ENCODE peak calls at places on chromosomes 7 and 10, in eight cellular contexts. One of them, this sample, is unnamed.

GRCh38 chr10:95295031-95295755 is 4.4 kb upstream of the PDLIM1 start:
- DNase-seq in GM13977: peak
- DNase-seq in spleen: peak
- DNase-seq in OCI-LY7: peak
- DNase-seq in WERI-Rb-1: peak
- DNase-seq in fibroblast of lung: peak
- DNase-seq in HFF-Myc: no peak
- DNase-seq in H9: peak
- DNase-seq in this sample: no peak

GRCh38 chr10:23362879-23363787 is 18.5 kb upstream of the C10orf67 start:
- DNase-seq in WERI-Rb-1: no peak
- DNase-seq in OCI-LY7: peak
- DNase-seq in spleen: no peak
- DNase-seq in GM13977: peak
- DNase-seq in H9: no peak
- DNase-seq in HFF-Myc: no peak
- DNase-seq in fibroblast of lung: no peak
- DNase-seq in this sample: no peak

GRCh38 chr7:8441106-8441590 is 7.7 kb downstream of the NXPH1 start:
- DNase-seq in HFF-Myc: no peak
- DNase-seq in OCI-LY7: no peak
- DNase-seq in GM13977: no peak
- DNase-seq in fibroblast of lung: no peak
- DNase-seq in WERI-Rb-1: no peak
- DNase-seq in H9: peak
- DNase-seq in spleen: no peak
- DNase-seq in this sample: no peak

GRCh38 chr10:129825772-129826171 is 138.3 kb downstream of the EBF3 start:
- DNase-seq in WERI-Rb-1: no peak
- DNase-seq in H9: no peak
- DNase-seq in GM13977: no peak
- DNase-seq in spleen: no peak
- DNase-seq in HFF-Myc: no peak
- DNase-seq in OCI-LY7: no peak
- DNase-seq in fibroblast of lung: no peak
- DNase-seq in this sample: no peak

GRCh38 chr7:50119815-50120637 is 27.0 kb upstream of the ZPBP start:
- DNase-seq in HFF-Myc: no peak
- DNase-seq in WERI-Rb-1: peak
- DNase-seq in GM13977: peak
- DNase-seq in spleen: no peak
- DNase-seq in OCI-LY7: peak
- DNase-seq in H9: peak
- DNase-seq in fibroblast of lung: no peak
- DNase-seq in this sample: no peak

GRCh38 chr10:24873281-24873683 is 79.1 kb downstream of the PRTFDC1 start:
- DNase-seq in OCI-LY7: no peak
- DNase-seq in spleen: no peak
- DNase-seq in H9: no peak
- DNase-seq in fibroblast of lung: peak
- DNase-seq in WERI-Rb-1: peak
- DNase-seq in GM13977: no peak
- DNase-seq in HFF-Myc: peak
- DNase-seq in this sample: peak

GRCh38 chr10:33189373-33189772 is 145.1 kb downstream of the NRP1 start:
- DNase-seq in WERI-Rb-1: no peak
- DNase-seq in H9: no peak
- DNase-seq in HFF-Myc: no peak
- DNase-seq in fibroblast of lung: no peak
- DNase-seq in GM13977: no peak
- DNase-seq in spleen: no peak
- DNase-seq in OCI-LY7: no peak
- DNase-seq in this sample: no peak

GRCh38 chr10:12500406-12501303 is 151.3 kb downstream of the CAMK1D start:
- DNase-seq in OCI-LY7: no peak
- DNase-seq in fibroblast of lung: no peak
- DNase-seq in H9: no peak
- DNase-seq in GM13977: no peak
- DNase-seq in HFF-Myc: peak
- DNase-seq in spleen: peak
- DNase-seq in WERI-Rb-1: peak
- DNase-seq in this sample: peak

GRCh38 chr7:151311294-151311864 is 30.2 kb upstream of the NUB1 start:
- DNase-seq in OCI-LY7: peak
- DNase-seq in HFF-Myc: no peak
- DNase-seq in spleen: no peak
- DNase-seq in WERI-Rb-1: peak
- DNase-seq in H9: peak
- DNase-seq in GM13977: no peak
- DNase-seq in fibroblast of lung: no peak
- DNase-seq in this sample: no peak

GRCh38 chr7:116101709-116102108 is 71.1 kb upstream of the TFEC start:
- DNase-seq in fibroblast of lung: peak
- DNase-seq in H9: no peak
- DNase-seq in spleen: no peak
- DNase-seq in GM13977: no peak
- DNase-seq in OCI-LY7: no peak
- DNase-seq in WERI-Rb-1: no peak
- DNase-seq in HFF-Myc: no peak
- DNase-seq in this sample: no peak

GRCh38 chr7:33472348-33473025 is 343.1 kb downstream of the BBS9 start:
- DNase-seq in H9: no peak
- DNase-seq in spleen: no peak
- DNase-seq in GM13977: no peak
- DNase-seq in fibroblast of lung: no peak
- DNase-seq in OCI-LY7: no peak
- DNase-seq in WERI-Rb-1: no peak
- DNase-seq in HFF-Myc: no peak
- DNase-seq in this sample: no peak

GRCh38 chr7:118006979-118007378 is 133.7 kb upstream of the CTTNBP2 start:
- DNase-seq in spleen: no peak
- DNase-seq in H9: no peak
- DNase-seq in GM13977: no peak
- DNase-seq in HFF-Myc: no peak
- DNase-seq in fibroblast of lung: no peak
- DNase-seq in WERI-Rb-1: no peak
- DNase-seq in OCI-LY7: no peak
- DNase-seq in this sample: no peak

GRCh38 chr10:17984056-17984455 is 32.3 kb downstream of the SLC39A12 start:
- DNase-seq in WERI-Rb-1: no peak
- DNase-seq in GM13977: peak
- DNase-seq in fibroblast of lung: peak
- DNase-seq in OCI-LY7: no peak
- DNase-seq in H9: no peak
- DNase-seq in HFF-Myc: no peak
- DNase-seq in spleen: no peak
- DNase-seq in this sample: no peak

GRCh38 chr7:45973725-45974532 is 52.9 kb upstream of the IGFBP3 start:
- DNase-seq in fibroblast of lung: no peak
- DNase-seq in GM13977: no peak
- DNase-seq in HFF-Myc: no peak
- DNase-seq in H9: no peak
- DNase-seq in OCI-LY7: no peak
- DNase-seq in WERI-Rb-1: no peak
- DNase-seq in spleen: no peak
- DNase-seq in this sample: no peak

GRCh38 chr10:45418859-45419672 is 45.0 kb downstream of the ALOX5 start:
- DNase-seq in fibroblast of lung: peak
- DNase-seq in WERI-Rb-1: no peak
- DNase-seq in GM13977: peak
- DNase-seq in OCI-LY7: no peak
- DNase-seq in H9: peak
- DNase-seq in HFF-Myc: no peak
- DNase-seq in spleen: peak
- DNase-seq in this sample: peak

DNA sequence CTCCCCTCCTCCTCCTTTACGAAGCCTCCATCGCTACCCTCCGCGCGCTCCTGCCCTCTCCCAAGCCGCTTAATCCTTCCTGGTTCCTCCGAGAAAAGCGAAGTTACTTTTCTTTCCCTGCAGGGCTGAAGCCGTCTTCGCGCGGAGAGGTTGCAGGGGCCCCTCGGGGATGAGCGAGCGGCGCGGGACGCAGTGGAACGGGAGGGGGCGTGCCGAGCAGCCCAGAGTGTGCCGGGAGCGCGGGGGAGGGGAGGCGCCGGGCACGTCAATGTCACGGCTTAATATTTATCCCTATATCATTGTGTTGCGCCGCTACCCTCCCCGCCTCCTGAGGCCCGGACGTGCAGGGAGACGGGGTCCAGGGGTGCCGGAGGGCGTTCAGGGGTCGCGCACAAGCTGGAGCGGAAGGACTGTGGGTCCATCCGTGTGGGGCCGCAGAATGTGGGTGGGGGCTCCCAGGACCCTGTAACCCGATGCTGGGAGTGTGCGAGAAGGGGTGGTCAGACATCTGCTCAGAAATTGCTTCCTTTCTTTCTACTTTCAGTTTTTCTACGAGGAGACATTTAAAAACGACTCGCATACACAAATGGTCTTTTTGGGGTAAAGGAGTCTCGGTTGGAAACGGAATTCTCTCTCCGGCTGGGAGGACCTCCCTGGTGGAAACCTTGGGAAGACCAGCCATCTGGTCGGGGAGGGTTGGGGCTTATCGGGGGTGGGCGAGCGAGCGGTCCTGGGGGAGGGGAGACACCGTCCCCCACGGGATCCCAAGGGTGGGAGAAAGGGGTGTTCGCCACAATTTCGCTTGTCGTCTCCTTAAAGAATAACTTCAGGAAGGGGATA is 2.4 kb downstream of the CDK6 start:
- DNase-seq in fibroblast of lung: peak
- DNase-seq in WERI-Rb-1: peak
- DNase-seq in HFF-Myc: peak
- DNase-seq in spleen: peak
- DNase-seq in GM13977: peak
- DNase-seq in H9: peak
- DNase-seq in OCI-LY7: peak
- DNase-seq in this sample: peak
- TF ChIP-seq CTCF in fibroblast of lung: peak
- TF ChIP-seq CTCF in WERI-Rb-1: peak
- TF ChIP-seq CTCF in HFF-Myc: peak
- TF ChIP-seq CTCF in spleen: no peak
- TF ChIP-seq CTCF in GM13977: peak
- TF ChIP-seq CTCF in H9: no peak
- TF ChIP-seq CTCF in OCI-LY7: no peak
- TF ChIP-seq CTCF in this sample: no peak

GRCh38 chr7:27143022-27143949 is at the start of gene HOXA5:
- DNase-seq in H9: peak
- DNase-seq in WERI-Rb-1: peak
- DNase-seq in HFF-Myc: no peak
- DNase-seq in GM13977: no peak
- DNase-seq in fibroblast of lung: peak
- DNase-seq in OCI-LY7: peak
- DNase-seq in spleen: peak
- DNase-seq in this sample: no peak

GRCh38 chr7:27142562-27143021 is 889 bp downstream of the HOXA5 start:
- DNase-seq in WERI-Rb-1: no peak
- DNase-seq in spleen: no peak
- DNase-seq in fibroblast of lung: no peak
- DNase-seq in GM13977: no peak
- DNase-seq in HFF-Myc: no peak
- DNase-seq in H9: no peak
- DNase-seq in OCI-LY7: no peak
- DNase-seq in this sample: no peak

GRCh38 chr7:27144799-27145166 is 1.3 kb upstream of the HOXA5 start:
- DNase-seq in fibroblast of lung: no peak
- DNase-seq in OCI-LY7: no peak
- DNase-seq in H9: no peak
- DNase-seq in WERI-Rb-1: no peak
- DNase-seq in HFF-Myc: no peak
- DNase-seq in spleen: peak
- DNase-seq in GM13977: no peak
- DNase-seq in this sample: no peak

GRCh38 chr7:27145167-27145883 is 1.8 kb upstream of the HOXA5 start:
- DNase-seq in OCI-LY7: no peak
- DNase-seq in spleen: peak
- DNase-seq in WERI-Rb-1: no peak
- DNase-seq in GM13977: no peak
- DNase-seq in HFF-Myc: no peak
- DNase-seq in fibroblast of lung: no peak
- DNase-seq in H9: no peak
- DNase-seq in this sample: peak

GRCh38 chr7:27143950-27144798 is 693 bp upstream of the HOXA5 start:
- DNase-seq in H9: no peak
- DNase-seq in spleen: peak
- DNase-seq in GM13977: no peak
- DNase-seq in fibroblast of lung: peak
- DNase-seq in OCI-LY7: no peak
- DNase-seq in WERI-Rb-1: no peak
- DNase-seq in HFF-Myc: no peak
- DNase-seq in this sample: no peak
- TF ChIP-seq CTCF in H9: no peak
- TF ChIP-seq CTCF in spleen: no peak
- TF ChIP-seq CTCF in GM13977: no peak
- TF ChIP-seq CTCF in fibroblast of lung: no peak
- TF ChIP-seq CTCF in OCI-LY7: peak
- TF ChIP-seq CTCF in WERI-Rb-1: no peak
- TF ChIP-seq CTCF in HFF-Myc: no peak
- TF ChIP-seq CTCF in this sample: no peak

GRCh38 chr7:23449941-23450340 is 20.4 kb downstream of the IGF2BP3 start:
- DNase-seq in spleen: no peak
- DNase-seq in WERI-Rb-1: no peak
- DNase-seq in HFF-Myc: no peak
- DNase-seq in H9: no peak
- DNase-seq in OCI-LY7: no peak
- DNase-seq in fibroblast of lung: no peak
- DNase-seq in GM13977: no peak
- DNase-seq in this sample: no peak

GRCh38 chr7:23458044-23458443 is 12.2 kb downstream of the IGF2BP3 start:
- DNase-seq in H9: no peak
- DNase-seq in GM13977: no peak
- DNase-seq in WERI-Rb-1: no peak
- DNase-seq in HFF-Myc: no peak
- DNase-seq in OCI-LY7: no peak
- DNase-seq in spleen: no peak
- DNase-seq in fibroblast of lung: no peak
- DNase-seq in this sample: no peak

GRCh38 chr7:23450518-23450917 is 19.8 kb downstream of the IGF2BP3 start:
- DNase-seq in H9: no peak
- DNase-seq in OCI-LY7: no peak
- DNase-seq in spleen: no peak
- DNase-seq in HFF-Myc: no peak
- DNase-seq in GM13977: no peak
- DNase-seq in fibroblast of lung: no peak
- DNase-seq in WERI-Rb-1: no peak
- DNase-seq in this sample: no peak

GRCh38 chr7:23456093-23456492 is 14.2 kb downstream of the IGF2BP3 start:
- DNase-seq in spleen: no peak
- DNase-seq in OCI-LY7: no peak
- DNase-seq in WERI-Rb-1: no peak
- DNase-seq in HFF-Myc: no peak
- DNase-seq in H9: no peak
- DNase-seq in GM13977: no peak
- DNase-seq in fibroblast of lung: no peak
- DNase-seq in this sample: no peak

GRCh38 chr7:23454880-23455526 is 15.3 kb downstream of the IGF2BP3 start:
- DNase-seq in spleen: no peak
- DNase-seq in HFF-Myc: no peak
- DNase-seq in OCI-LY7: no peak
- DNase-seq in WERI-Rb-1: peak
- DNase-seq in GM13977: no peak
- DNase-seq in fibroblast of lung: no peak
- DNase-seq in H9: no peak
- DNase-seq in this sample: no peak
- TF ChIP-seq CTCF in spleen: no peak
- TF ChIP-seq CTCF in HFF-Myc: no peak
- TF ChIP-seq CTCF in OCI-LY7: no peak
- TF ChIP-seq CTCF in WERI-Rb-1: no peak
- TF ChIP-seq CTCF in GM13977: no peak
- TF ChIP-seq CTCF in fibroblast of lung: no peak
- TF ChIP-seq CTCF in H9: no peak
- TF ChIP-seq CTCF in this sample: no peak

GRCh38 chr10:19003341-19003740 is 45.3 kb upstream of the MALRD1 start:
- DNase-seq in GM13977: no peak
- DNase-seq in OCI-LY7: no peak
- DNase-seq in H9: no peak
- DNase-seq in WERI-Rb-1: no peak
- DNase-seq in fibroblast of lung: no peak
- DNase-seq in spleen: no peak
- DNase-seq in HFF-Myc: no peak
- DNase-seq in this sample: no peak
- TF ChIP-seq CTCF in GM13977: no peak
- TF ChIP-seq CTCF in OCI-LY7: no peak
- TF ChIP-seq CTCF in H9: no peak
- TF ChIP-seq CTCF in WERI-Rb-1: no peak
- TF ChIP-seq CTCF in fibroblast of lung: no peak
- TF ChIP-seq CTCF in spleen: no peak
- TF ChIP-seq CTCF in HFF-Myc: no peak
- TF ChIP-seq CTCF in this sample: no peak

This sample was measured in osteocyte.